ENCODE peak calls at places on chromosomes 2 and 18, in ten cellular contexts. W is amniotic epithelial cell; L is glomerular endothelial cell; R is T1000; O is astrocyte of the hippocampus; T is endothelial cell; B is tibial artery; J is CD8-positive, alpha-beta T cell; Q is iPS DF 19.7; Y is A549. I is an unnamed sample.

GRCh38 chr2:216873573-216873972 is 13.7 kb upstream of the TNP1 start:
- DNase-seq in Y (no peak), W (no peak), B (no peak), O (no peak), Q (no peak), R (no peak), J (no peak), T (no peak), L (no peak), I (no peak)

GRCh38 chr2:174625031-174625430 is 27.4 kb upstream of the WIPF1 start:
- DNase-seq in Q (no peak), R (no peak), W (no peak), O (no peak), L (no peak), J (no peak), T (no peak), Y (no peak), B (no peak), I (no peak)

GRCh38 chr2:135130751-135131150 is 78.7 kb downstream of the RAB3GAP1 start:
- DNase-seq in Y (no peak), W (peak; percentile 9), Q (no peak), T (no peak), B (no peak), O (no peak), J (no peak), L (no peak), R (no peak), I (no peak)

GRCh38 chr2:101027852-101028251 is 25.8 kb downstream of the RPL31 start:
- DNase-seq in Y (no peak), J (no peak), L (no peak), W (no peak), R (no peak), T (no peak), B (no peak), O (no peak), Q (no peak), I (no peak)

GRCh38 chr2:190456833-190457232 is 48.7 kb downstream of the MFSD6 start:
- DNase-seq in O (no peak), T (no peak), Q (no peak), R (no peak), Y (no peak), W (no peak), B (no peak), L (no peak), J (no peak), I (no peak)

GRCh38 chr2:142502402-142502801 is 371.6 kb upstream of the LRP1B start:
- DNase-seq in R (no peak), Y (no peak), T (no peak), Q (no peak), O (no peak), J (no peak), L (no peak), W (peak; percentile 3), B (no peak), I (no peak)

GRCh38 chr18:30957086-30957485 is 85.5 kb downstream of the DSC3 start:
- DNase-seq in L (no peak), W (peak; percentile 84), T (no peak), Y (no peak), B (no peak), J (no peak), O (peak; percentile 71), R (no peak), Q (no peak), I (no peak)

GRCh38 chr2:209946539-209946938 is 55.9 kb upstream of the RPE start:
- DNase-seq in T (no peak), Y (no peak), J (no peak), Q (no peak), L (no peak), W (no peak), B (no peak), O (peak; percentile 57), R (no peak), I (no peak)

GRCh38 chr2:158699323-158699722 is 95.8 kb upstream of the DAPL1 start:
- DNase-seq in B (no peak), O (no peak), T (no peak), R (no peak), Y (no peak), J (no peak), Q (no peak), W (no peak), L (no peak), I (no peak)

GRCh38 chr2:215140166-215140707 is 1.8 kb upstream of the ABCA12 start:
- DNase-seq in O (no peak), B (no peak), Y (no peak), T (no peak), R (no peak), J (no peak), L (no peak), Q (no peak), W (no peak), I (no peak)

GRCh38 chr2:128564551-128564950 is 245.9 kb upstream of the HS6ST1 start:
- DNase-seq in B (no peak), W (no peak), R (no peak), J (no peak), T (no peak), O (no peak), Y (no peak), L (no peak), Q (no peak), I (no peak)

GRCh38 chr2:70719231-70719630 is 48.8 kb downstream of the ADD2 start:
- DNase-seq in J (no peak), W (no peak), T (no peak), B (no peak), O (no peak), R (no peak), L (no peak), Q (no peak), Y (no peak), I (no peak)

GRCh38 chr2:215841175-215841816 is 172.1 kb downstream of the MREG start:
- DNase-seq in O (no peak), R (no peak), W (no peak), B (no peak), Y (no peak), Q (no peak), L (no peak), J (no peak), T (no peak), I (no peak)

GRCh38 chr18:72768681-72769229 is 99.0 kb downstream of the NETO1 start:
- DNase-seq in L (no peak), B (no peak), J (no peak), O (no peak), R (no peak), Y (no peak), W (no peak), Q (no peak), T (no peak), I (no peak)

GRCh38 chr2:12236136-12236834 is 480.5 kb upstream of the TRIB2 start:
- DNase-seq in T (no peak), Y (no peak), R (no peak), L (no peak), Q (no peak), B (no peak), W (peak; percentile 89), J (no peak), O (no peak), I (no peak)

GRCh38 chr2:24930768-24931167 is 10.7 kb upstream of the ADCY3 start:
- DNase-seq in R (no peak), W (no peak), T (no peak), B (no peak), Y (no peak), O (peak; percentile 34), Q (no peak), L (no peak), J (no peak), I (no peak)

GRCh38 chr2:106108351-106108750 is 85.8 kb downstream of the UXS1 start:
- DNase-seq in B (no peak), Y (no peak), W (peak; percentile 30), L (no peak), O (peak; percentile 61), J (no peak), R (no peak), T (no peak), Q (no peak), I (no peak)

GRCh38 chr18:73791081-73791480 is 356.6 kb downstream of the FBXO15 start:
- DNase-seq in W (no peak), B (no peak), O (peak; percentile 7), Q (no peak), L (no peak), R (no peak), T (no peak), J (no peak), Y (no peak), I (no peak)

GRCh38 chr2:163779970-163780597 is 44.3 kb upstream of the FIGN start:
- DNase-seq in L (no peak), J (no peak), Y (no peak), O (no peak), T (no peak), B (no peak), Q (no peak), R (no peak), W (no peak), I (no peak)

GRCh38 chr2:112061299-112061698 is 6.2 kb downstream of the TMEM87B start:
- DNase-seq in L (no peak), T (no peak), R (no peak), Y (no peak), O (no peak), Q (no peak), J (no peak), B (no peak), W (no peak), I (no peak)

GRCh38 chr18:23650963-23651927 is 11.5 kb downstream of the ANKRD29 start:
- DNase-seq in L (no peak), T (no peak), R (no peak), W (peak; percentile 90), J (no peak), O (peak; percentile 38), B (no peak), Y (peak; percentile 51), Q (no peak), I (no peak)

GRCh38 chr2:191386938-191387536 is 141.8 kb downstream of the MYO1B start:
- DNase-seq in T (no peak), Q (no peak), L (no peak), O (peak; percentile 82), W (peak; percentile 69), Y (no peak), R (no peak), B (no peak), J (no peak), I (no peak)

GRCh38 chr2:94870392-94871225 is 621 bp upstream of the TEKT4 start:
- DNase-seq in R (no peak), Y (no peak), B (peak; percentile 62), Q (no peak), T (peak; percentile 75), O (no peak), J (peak; percentile 46), L (no peak), W (no peak), I (no peak)

GRCh38 chr2:241454837-241455485 is 53.4 kb downstream of the STK25 start:
- DNase-seq in Q (no peak), T (no peak), W (no peak), L (no peak), J (no peak), Y (no peak), R (no peak), O (no peak), B (no peak), I (no peak)

GRCh38 chr2:41870948-41871522 is 176.8 kb upstream of the PKDCC start:
- DNase-seq in R (no peak), O (peak; percentile 29), T (peak; percentile 59), Y (no peak), B (no peak), L (no peak), Q (no peak), W (no peak), J (no peak), I (peak; percentile 35)

GRCh38 chr18:69758458-69758857 is 189.2 kb downstream of the CD226 start:
- DNase-seq in L (no peak), R (no peak), T (no peak), B (no peak), O (peak; percentile 20), Q (no peak), J (no peak), Y (no peak), W (no peak), I (no peak)

GRCh38 chr2:231716641-231717280 is 8.4 kb downstream of the PTMA start:
- DNase-seq in O (peak; percentile 33), Q (no peak), W (no peak), T (no peak), B (peak; percentile 69), J (no peak), R (peak; percentile 39), L (no peak), Y (no peak), I (no peak)

GRCh38 chr2:173290046-173290445 is 64.6 kb upstream of the CDCA7 start:
- DNase-seq in O (no peak), L (no peak), B (no peak), R (no peak), J (no peak), W (peak; percentile 79), Y (no peak), T (no peak), Q (no peak), I (no peak)

I was measured in NT2/D1.